ENCODE peak calls at places on chromosomes 1 and 21, in five cellular contexts. D is BE2C, Q is breast epithelium, E is mucosa of descending colon, L is aorta. C is an unnamed sample.

GRCh38 chr1:167714098-167714850 is 7.5 kb upstream of the MPZL1 start:
- DNase-seq in D (peak), Q (peak), E (peak), L (peak), C (peak)

GRCh38 chr1:229556551-229556950 is 2.0 kb downstream of the ABCB10 start:
- DNase-seq in D (no peak), Q (no peak), E (no peak), L (no peak), C (no peak)

GRCh38 chr1:225691861-225692516 is 39.1 kb upstream of the ENAH start:
- DNase-seq in D (no peak), Q (no peak), E (no peak), L (no peak), C (no peak)

GRCh38 chr1:107877092-107877491 is 87.9 kb downstream of the VAV3 start:
- DNase-seq in D (no peak), Q (no peak), E (no peak), L (no peak), C (peak)

GRCh38 chr1:243475966-243476365 is 220.1 kb downstream of the SDCCAG8 start:
- DNase-seq in D (peak), Q (no peak), E (no peak), L (no peak), C (no peak)

GRCh38 chr1:27994060-27994459 is 34.3 kb downstream of the XKR8 start:
- DNase-seq in D (no peak), Q (no peak), E (no peak), L (no peak), C (no peak)

GRCh38 chr1:113303252-113303651 is 87.1 kb upstream of the MAGI3 start:
- DNase-seq in D (no peak), Q (no peak), E (no peak), L (no peak), C (no peak)

GRCh38 chr1:40049745-40050144 is 9.2 kb downstream of the CAP1 start:
- DNase-seq in D (no peak), Q (no peak), E (no peak), L (no peak), C (no peak)

GRCh38 chr1:224333939-224334701 is 4.1 kb upstream of the NVL start:
- DNase-seq in D (no peak), Q (no peak), E (no peak), L (no peak), C (no peak)

GRCh38 chr1:93988634-93989350 is 79.6 kb upstream of the GCLM start:
- DNase-seq in D (no peak), Q (peak), E (no peak), L (no peak), C (no peak)

GRCh38 chr1:212612251-212612961 is 3.8 kb downstream of the ATF3 start:
- DNase-seq in D (no peak), Q (no peak), E (no peak), L (no peak), C (no peak)

GRCh38 chr1:168452329-168452728 is 91.5 kb downstream of the XCL2 start:
- DNase-seq in D (no peak), Q (no peak), E (no peak), L (no peak), C (no peak)

GRCh38 chr21:14541840-14542495 is 4.1 kb downstream of the SAMSN1 start:
- DNase-seq in D (no peak), Q (no peak), E (no peak), L (no peak), C (no peak)

GRCh38 chr1:116261227-116261626 is 111.8 kb upstream of the ATP1A1 start:
- DNase-seq in D (no peak), Q (no peak), E (no peak), L (no peak), C (no peak)

GRCh38 chr1:42157667-42158066 is 4.5 kb downstream of the GUCA2B start:
- DNase-seq in D (no peak), Q (no peak), E (no peak), L (no peak), C (peak)

GRCh38 chr1:78678324-78678723 is 28.7 kb downstream of the IFI44 start:
- DNase-seq in D (no peak), Q (no peak), E (no peak), L (no peak), C (no peak)

DNA sequence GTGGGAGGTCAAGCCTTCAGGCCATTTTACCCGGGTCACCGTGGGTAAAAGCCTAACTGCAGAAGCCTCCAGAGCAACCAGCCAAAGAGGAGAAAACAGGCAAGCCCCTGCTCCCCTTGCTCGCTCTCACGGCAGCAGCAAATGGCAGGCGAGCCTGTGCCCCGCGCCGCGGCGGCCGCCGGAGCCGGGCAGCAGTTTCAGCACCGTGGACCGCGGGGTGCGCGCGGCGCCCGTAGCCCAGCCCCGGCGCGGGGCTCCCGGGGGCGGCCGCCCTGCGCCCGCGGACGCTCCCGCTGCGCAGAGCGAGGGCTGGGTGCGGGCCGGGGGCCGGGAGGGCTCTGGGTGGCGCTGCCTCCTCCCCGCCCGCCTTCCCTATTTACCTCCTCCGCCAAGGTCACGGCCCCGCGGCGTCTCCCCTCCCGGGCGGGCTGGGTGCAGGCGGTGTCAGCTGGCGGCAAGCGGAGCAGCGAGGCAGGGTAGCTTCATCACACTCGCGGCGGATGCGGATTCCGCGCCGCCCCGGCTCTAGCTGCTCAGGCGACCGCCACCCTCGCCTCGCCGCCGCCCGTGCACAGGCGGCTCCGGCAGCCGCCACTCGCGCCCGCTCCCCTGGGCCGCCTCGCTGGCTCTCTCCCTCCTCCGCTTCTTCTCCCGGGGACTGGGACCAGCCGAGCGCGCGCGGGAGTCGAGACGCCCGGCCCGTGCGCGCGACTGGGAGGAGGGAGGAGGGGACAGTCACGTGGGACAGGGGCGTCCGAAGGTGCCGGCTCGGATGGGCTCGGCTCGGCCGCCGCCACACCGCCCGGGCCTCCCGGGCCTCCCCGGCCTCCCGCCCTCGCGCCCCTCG is at the start of gene RGS7:
- DNase-seq in D (peak), Q (no peak), E (peak), L (peak), C (no peak)
- H3K4me3 ChIP-seq in D (peak), Q (peak), E (no peak), L (peak), C (no peak)

GRCh38 chr1:215637041-215637573 is 70.0 kb downstream of the KCTD3 start:
- DNase-seq in D (no peak), Q (peak), E (peak), L (peak), C (no peak)
- H3K4me3 ChIP-seq in D (no peak), Q (peak), E (no peak), L (peak), C (no peak)

DNA sequence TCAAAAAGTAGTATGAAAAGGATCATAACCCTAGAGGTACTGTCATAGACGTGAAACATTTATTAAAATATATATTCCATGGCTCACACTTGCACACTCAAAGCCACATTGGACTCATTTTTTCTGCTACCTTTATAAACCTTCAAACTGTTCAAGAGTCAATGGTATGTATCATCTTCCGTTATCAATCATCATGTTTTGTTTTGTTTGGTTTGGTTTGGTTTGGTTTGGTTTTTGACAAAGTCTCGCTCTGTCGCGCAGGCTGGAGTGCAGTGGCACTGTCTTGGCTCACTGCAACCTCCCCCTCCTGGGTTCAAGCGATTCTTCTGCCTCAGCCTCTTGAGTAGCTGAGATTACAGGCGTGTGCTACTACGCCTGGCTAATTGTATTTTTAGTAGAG is 1.8 kb downstream of the IFNAR2 start:
- DNase-seq in D (no peak), Q (no peak), E (no peak), L (no peak), C (no peak)
- H3K4me3 ChIP-seq in D (no peak), Q (peak), E (no peak), L (no peak), C (peak)

DNA sequence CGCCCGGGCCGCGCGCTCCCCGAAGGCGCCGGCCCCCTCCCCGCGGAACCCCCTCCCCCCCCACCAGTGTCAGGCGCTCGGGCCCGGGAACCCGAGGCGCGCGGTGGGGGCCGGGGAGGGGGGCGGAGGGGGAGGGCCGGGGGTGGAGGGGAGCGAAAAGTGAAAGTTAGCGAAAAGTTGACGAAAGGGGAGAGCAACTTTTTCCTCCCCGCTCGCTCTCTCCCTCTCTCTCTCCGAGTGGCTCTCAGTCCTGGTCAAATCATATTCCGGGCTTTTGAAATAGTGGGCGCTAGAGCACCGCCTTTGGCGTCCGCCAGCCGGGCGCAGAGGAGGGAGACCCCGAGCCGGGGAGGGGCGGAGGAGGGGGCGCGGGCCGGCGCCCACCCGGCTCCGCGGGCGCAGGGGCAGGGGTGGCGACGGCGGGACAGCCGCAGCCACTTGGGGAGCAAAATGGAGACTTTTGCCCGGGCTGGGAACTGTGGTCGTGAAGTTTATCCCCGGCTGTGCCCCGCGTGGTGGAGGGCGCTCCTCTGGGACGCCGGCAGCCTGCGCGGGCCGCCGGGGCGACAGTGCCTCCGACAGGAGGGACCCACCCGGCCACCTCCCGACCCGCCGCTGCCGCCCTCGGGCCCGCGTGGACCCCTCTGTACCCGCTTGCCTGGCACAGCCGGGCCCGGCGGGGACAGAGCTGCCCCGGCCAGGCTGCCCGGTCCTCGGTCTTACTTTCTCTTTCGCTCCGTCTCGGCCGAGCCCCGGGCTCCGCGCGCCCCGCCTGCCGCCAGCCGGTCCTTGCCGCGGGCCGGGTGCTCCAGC is 694 bp downstream of the PRDM16 start:
- DNase-seq in D (peak), Q (no peak), E (peak), L (peak), C (no peak)
- H3K4me3 ChIP-seq in D (no peak), Q (peak), E (no peak), L (peak), C (no peak)

GRCh38 chr1:155079210-155079486 is 511 bp downstream of the EFNA3 start:
- DNase-seq in D (no peak), Q (no peak), E (no peak), L (no peak), C (no peak)
- H3K4me3 ChIP-seq in D (peak), Q (peak), E (no peak), L (no peak), C (peak)

GRCh38 chr1:184143449-184143848 is 91.9 kb downstream of the TSEN15 start:
- DNase-seq in D (no peak), Q (no peak), E (no peak), L (no peak), C (no peak)
- H3K4me3 ChIP-seq in D (no peak), Q (no peak), E (no peak), L (no peak), C (no peak)

GRCh38 chr1:203477748-203478147 is 2.1 kb downstream of the PRELP start:
- DNase-seq in D (no peak), Q (no peak), E (no peak), L (no peak), C (no peak)
- H3K4me3 ChIP-seq in D (no peak), Q (peak), E (no peak), L (peak), C (no peak)

C was measured in Jurkat, Clone E6-1.